ENCODE peak calls at places on chromosomes 16 and 17, in ten cellular contexts. G, L, S, J, O, B, P, T, V and M are unnamed samples.

GRCh38 chr16:68658258-68658973 is 13.3 kb downstream of the CDH3 start:
- DNase-seq in G (no peak), L (no peak), S (peak; percentile 72), J (no peak), O (no peak), B (peak; percentile 32), P (peak; percentile 28), T (peak; percentile 98), V (no peak), M (peak; percentile 44)

GRCh38 chr17:36667922-36668321 is 66.5 kb downstream of the MRM1 start:
- DNase-seq in G (no peak), L (no peak), S (no peak), J (no peak), O (no peak), B (no peak), P (no peak), T (peak; percentile 2), V (no peak), M (no peak)

GRCh38 chr16:57694191-57694555 is 433 bp upstream of the DRC7 start:
- DNase-seq in G (peak; percentile 62), L (no peak), S (no peak), J (no peak), O (no peak), B (no peak), P (no peak), T (no peak), V (no peak), M (no peak)

GRCh38 chr17:78284146-78284545 is 52.7 kb downstream of the TMEM235 start:
- DNase-seq in G (no peak), L (no peak), S (no peak), J (no peak), O (no peak), B (no peak), P (no peak), T (no peak), V (no peak), M (no peak)

GRCh38 chr16:57661510-57661909 is 6.6 kb upstream of the ADGRG3 start:
- DNase-seq in G (no peak), L (no peak), S (no peak), J (no peak), O (no peak), B (no peak), P (no peak), T (no peak), V (no peak), M (no peak)

GRCh38 chr17:78709119-78709681 is 72.9 kb downstream of the CYTH1 start:
- DNase-seq in G (peak; percentile 21), L (no peak), S (no peak), J (no peak), O (no peak), B (no peak), P (peak; percentile 94), T (no peak), V (no peak), M (no peak)

GRCh38 chr16:84465154-84465553 is 39.3 kb downstream of the MEAK7 start:
- DNase-seq in G (peak; percentile 25), L (no peak), S (no peak), J (no peak), O (no peak), B (no peak), P (no peak), T (no peak), V (no peak), M (peak; percentile 21)

GRCh38 chr17:19000531-19001011 is 4.0 kb downstream of the FAM83G start:
- DNase-seq in G (peak; percentile 58), L (no peak), S (no peak), J (no peak), O (no peak), B (no peak), P (no peak), T (peak; percentile 34), V (no peak), M (no peak)

GRCh38 chr16:12639044-12639443 is 164.6 kb downstream of the CPPED1 start:
- DNase-seq in G (no peak), L (no peak), S (no peak), J (no peak), O (no peak), B (no peak), P (no peak), T (no peak), V (no peak), M (no peak)

GRCh38 chr16:79839851-79840321 is 239.3 kb upstream of the MAF start:
- DNase-seq in G (no peak), L (no peak), S (no peak), J (no peak), O (no peak), B (no peak), P (no peak), T (no peak), V (no peak), M (peak; percentile 61)

GRCh38 chr17:42381898-42382297 is 6.3 kb downstream of the STAT3 start:
- DNase-seq in G (no peak), L (no peak), S (no peak), J (no peak), O (no peak), B (no peak), P (no peak), T (no peak), V (no peak), M (no peak)

GRCh38 chr17:42538482-42538881 is 2.4 kb downstream of the NAGLU start:
- DNase-seq in G (no peak), L (no peak), S (no peak), J (no peak), O (no peak), B (no peak), P (no peak), T (no peak), V (no peak), M (no peak)

GRCh38 chr17:596763-597644 is 117.6 kb downstream of the VPS53 start:
- DNase-seq in G (no peak), L (no peak), S (no peak), J (no peak), O (no peak), B (no peak), P (peak; percentile 44), T (peak; percentile 27), V (no peak), M (no peak)

GRCh38 chr17:39027440-39028035 is 60.3 kb upstream of the FBXO47 start:
- DNase-seq in G (no peak), L (no peak), S (no peak), J (no peak), O (no peak), B (no peak), P (no peak), T (no peak), V (no peak), M (no peak)
- H3K4me3 ChIP-seq in G (peak overlapping the region; percentile 47), L (no peak overlapping the region), S (peak overlapping the region; percentile 25), J (peak overlapping the region; percentile 38), O (peak overlapping the region; percentile 34), B (peak overlapping the region; percentile 39), P (peak overlapping the region; percentile 35), T (peak overlapping the region; percentile 64), V (peak overlapping the region; percentile 69), M (peak overlapping the region; percentile 44)

GRCh38 chr16:65373095-65373494 is 251.2 kb upstream of the CDH11 start:
- DNase-seq in G (no peak), L (no peak), S (no peak), J (no peak), O (no peak), B (peak; percentile 22), P (no peak), T (no peak), V (no peak), M (no peak)

GRCh38 chr16:65375651-65376050 is 253.8 kb upstream of the CDH11 start:
- DNase-seq in G (no peak), L (no peak), S (no peak), J (no peak), O (no peak), B (no peak), P (no peak), T (peak; percentile 83), V (no peak), M (no peak)

GRCh38 chr16:65377131-65377649 is 255.3 kb upstream of the CDH11 start:
- DNase-seq in G (no peak), L (no peak), S (no peak), J (no peak), O (no peak), B (no peak), P (no peak), T (peak; percentile 31), V (no peak), M (no peak)

GRCh38 chr16:65376601-65377000 is 254.7 kb upstream of the CDH11 start:
- DNase-seq in G (no peak), L (no peak), S (no peak), J (no peak), O (no peak), B (no peak), P (no peak), T (peak; percentile 69), V (no peak), M (no peak)

DNA sequence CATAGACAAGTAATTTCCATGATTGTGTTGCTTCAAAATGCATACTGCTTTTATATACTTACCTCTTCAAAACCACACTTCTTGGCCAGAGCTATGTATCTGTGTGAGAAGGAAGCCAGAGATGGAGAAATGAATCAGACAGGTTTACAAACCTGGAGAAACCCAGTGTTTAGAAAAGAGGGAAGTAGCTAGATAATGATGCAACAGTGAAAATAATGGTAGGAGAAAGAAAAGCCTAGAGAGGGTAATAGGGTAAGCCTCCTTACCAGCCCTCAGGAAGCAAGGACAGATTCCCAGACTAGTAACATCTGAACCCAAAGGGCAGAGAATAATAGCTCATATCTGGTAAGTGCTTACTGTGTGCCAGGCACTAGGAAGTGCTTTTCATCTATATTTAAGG is 250.3 kb upstream of the CDH11 start:
- DNase-seq in G (no peak), L (no peak), S (no peak), J (no peak), O (no peak), B (no peak), P (no peak), T (peak; percentile 10), V (no peak), M (no peak)
- H3K4me1 ChIP-seq in G (no peaks in the 10 kb centered on the region), L (no peaks in the 10 kb centered on the region), S (no peaks in the 10 kb centered on the region), J (no peaks in the 10 kb centered on the region), O (no peaks in the 10 kb centered on the region), B (peaks cover 19% of the 10 kb centered on the region), P (no peaks in the 10 kb centered on the region), T (peaks cover 46% of the 10 kb centered on the region), V (no peaks in the 10 kb centered on the region), M (peaks cover 11% of the 10 kb centered on the region)

GRCh38 chr16:88068476-88069396 is 117.5 kb downstream of the BANP start:
- DNase-seq in G (no peak), L (no peak), S (no peak), J (no peak), O (no peak), B (no peak), P (no peak), T (no peak), V (no peak), M (no peak)
- TF ChIP-seq CTCF in G (no peak), L (no peak), S (no peak), J (no peak), O (no peak), B (no peak), P (no peak), T (no peak), V (no peak), M (no peak)

DNA sequence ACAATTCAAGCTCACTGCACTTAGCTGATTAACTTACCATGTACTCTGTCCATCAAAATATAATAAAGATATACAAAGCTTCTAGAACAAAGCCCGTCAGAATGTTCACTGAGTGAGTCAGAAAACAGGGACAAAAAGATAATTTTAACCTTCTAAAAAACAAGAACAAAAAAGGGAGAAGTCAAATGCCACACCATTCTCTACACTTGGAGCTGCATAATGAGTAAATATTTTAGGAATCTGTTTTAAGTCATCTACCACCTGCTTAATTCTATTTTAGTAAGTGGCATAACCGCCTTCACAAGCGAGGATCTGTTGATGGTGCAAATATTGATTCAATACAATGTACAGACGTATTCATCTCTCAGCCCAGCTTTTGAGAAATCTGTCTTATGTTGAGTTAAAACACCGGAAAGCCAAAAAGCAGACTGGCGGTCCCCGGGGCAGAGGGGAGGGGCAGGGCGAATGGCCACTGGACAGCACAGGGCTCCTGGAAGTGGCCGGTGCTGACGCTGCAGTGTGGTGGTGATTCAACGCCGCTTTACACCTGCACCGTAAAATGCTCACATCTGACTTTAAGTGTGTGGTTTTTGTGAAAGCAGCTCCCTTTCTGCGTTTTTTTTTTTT is 20.1 kb downstream of the RAB40B start:
- DNase-seq in G (no peak), L (no peak), S (no peak), J (no peak), O (no peak), B (no peak), P (no peak), T (no peak), V (no peak), M (no peak)
- H3K4me3 ChIP-seq in G (no peak overlapping the region), L (no peak overlapping the region), S (no peak overlapping the region), J (no peak overlapping the region), O (no peak overlapping the region), B (no peak overlapping the region), P (no peak overlapping the region), T (peak overlapping the region; percentile 41), V (no peak overlapping the region), M (peak overlapping the region; percentile 14)